ENCODE peak calls at places on chromosome 10, in four cellular contexts. One of them, this sample, is unnamed.

GRCh38 chr10:71213761-71214440 is 1.5 kb downstream of the UNC5B start:
- DNase-seq in NCI-H1092 treated with DMSO at 0.1 percent for 48 hours: no peak
- DNase-seq in psoas muscle: no peak
- DNase-seq in kidney: no peak
- DNase-seq in this sample: no peak

GRCh38 chr10:20105931-20106330 is 289.7 kb downstream of the PLXDC2 start:
- DNase-seq in kidney: no peak
- DNase-seq in psoas muscle: no peak
- DNase-seq in NCI-H1092 treated with DMSO at 0.1 percent for 48 hours: no peak
- DNase-seq in this sample: no peak

GRCh38 chr10:33325929-33326328 is 8.5 kb downstream of the NRP1 start:
- DNase-seq in psoas muscle: no peak
- DNase-seq in NCI-H1092 treated with DMSO at 0.1 percent for 48 hours: no peak
- DNase-seq in kidney: no peak
- DNase-seq in this sample: no peak

GRCh38 chr10:124605856-124606812 is 138.0 kb downstream of the FAM53B start:
- DNase-seq in kidney: no peak
- DNase-seq in NCI-H1092 treated with DMSO at 0.1 percent for 48 hours: no peak
- DNase-seq in psoas muscle: peak
- DNase-seq in this sample: no peak

GRCh38 chr10:6233725-6234277 is 31.1 kb downstream of the PFKFB3 start:
- DNase-seq in psoas muscle: no peak
- DNase-seq in NCI-H1092 treated with DMSO at 0.1 percent for 48 hours: no peak
- DNase-seq in kidney: peak
- DNase-seq in this sample: peak

GRCh38 chr10:130750441-130750840 is 561.1 kb downstream of the TCERG1L start:
- DNase-seq in kidney: peak
- DNase-seq in psoas muscle: no peak
- DNase-seq in NCI-H1092 treated with DMSO at 0.1 percent for 48 hours: no peak
- DNase-seq in this sample: peak

GRCh38 chr10:128835361-128835760 is 631.7 kb upstream of the MGMT start:
- DNase-seq in psoas muscle: no peak
- DNase-seq in kidney: no peak
- DNase-seq in NCI-H1092 treated with DMSO at 0.1 percent for 48 hours: no peak
- DNase-seq in this sample: no peak

GRCh38 chr10:115941247-115941840 is 331.7 kb downstream of the GFRA1 start:
- DNase-seq in psoas muscle: no peak
- DNase-seq in NCI-H1092 treated with DMSO at 0.1 percent for 48 hours: no peak
- DNase-seq in kidney: no peak
- DNase-seq in this sample: no peak

GRCh38 chr10:33327750-33328149 is 6.7 kb downstream of the NRP1 start:
- DNase-seq in psoas muscle: no peak
- DNase-seq in kidney: no peak
- DNase-seq in NCI-H1092 treated with DMSO at 0.1 percent for 48 hours: no peak
- DNase-seq in this sample: no peak

GRCh38 chr10:91389636-91390512 is 20.3 kb upstream of the HECTD2 start:
- DNase-seq in psoas muscle: no peak
- DNase-seq in kidney: no peak
- DNase-seq in NCI-H1092 treated with DMSO at 0.1 percent for 48 hours: peak
- DNase-seq in this sample: no peak

GRCh38 chr10:87093461-87094372 is 926 bp downstream of the GLUD1 start:
- DNase-seq in psoas muscle: peak
- DNase-seq in kidney: peak
- DNase-seq in NCI-H1092 treated with DMSO at 0.1 percent for 48 hours: peak
- DNase-seq in this sample: no peak

GRCh38 chr10:117094856-117095255 is 43.2 kb downstream of the VAX1 start:
- DNase-seq in kidney: no peak
- DNase-seq in NCI-H1092 treated with DMSO at 0.1 percent for 48 hours: no peak
- DNase-seq in psoas muscle: no peak
- DNase-seq in this sample: no peak

GRCh38 chr10:122290833-122291532 is 19.9 kb downstream of the BTBD16 start:
- DNase-seq in psoas muscle: no peak
- DNase-seq in kidney: no peak
- DNase-seq in NCI-H1092 treated with DMSO at 0.1 percent for 48 hours: no peak
- DNase-seq in this sample: no peak

This sample was measured in chondrocyte.